ENCODE peak calls at places on chromosomes 5 and 9, in seven cellular contexts. Z is right lobe of liver, S is heart right ventricle, E is G401, R is type B pancreatic cell, K is Karpas-422, Q is left lobe of liver. A is an unnamed sample.

GRCh38 chr9:8706546-8706945 is 907.0 kb upstream of the DMAC1 start:
- DNase-seq in R (no peak), E (peak), Q (no peak), S (no peak), K (no peak), Z (no peak), A (no peak)

GRCh38 chr9:107819772-107820171 is 330.2 kb upstream of the KLF4 start:
- DNase-seq in R (no peak), Q (no peak), E (no peak), Z (no peak), K (no peak), S (no peak), A (no peak)

GRCh38 chr5:167504276-167504675 is 787.2 kb upstream of the WWC1 start:
- DNase-seq in K (no peak), S (no peak), Q (no peak), Z (no peak), E (no peak), R (no peak), A (no peak)

GRCh38 chr5:116814656-116815055 is 240.0 kb upstream of the SEMA6A start:
- DNase-seq in E (peak), Q (no peak), K (no peak), Z (no peak), R (no peak), S (no peak), A (no peak)

GRCh38 chr5:137730331-137730730 is 5.6 kb downstream of the KLHL3 start:
- DNase-seq in Q (no peak), S (no peak), R (no peak), E (no peak), Z (no peak), K (no peak), A (no peak)

GRCh38 chr5:111596705-111597104 is 84.4 kb upstream of the STARD4 start:
- DNase-seq in R (no peak), E (no peak), Q (no peak), K (no peak), Z (no peak), S (no peak), A (no peak)

GRCh38 chr5:106481375-106481774 is 1189.4 kb downstream of the EFNA5 start:
- DNase-seq in K (no peak), Q (no peak), Z (no peak), R (no peak), E (no peak), S (no peak), A (no peak)

GRCh38 chr5:83474170-83474796 is 2.7 kb downstream of the VCAN start:
- DNase-seq in Z (peak), R (peak), K (peak), Q (peak), E (peak), S (peak), A (peak)

GRCh38 chr5:126972062-126972895 is 58.1 kb downstream of the MARCHF3 start:
- DNase-seq in S (no peak), Q (no peak), Z (no peak), E (no peak), R (no peak), K (peak), A (no peak)

GRCh38 chr9:110197330-110198187 is 10.4 kb downstream of the C9orf152 start:
- DNase-seq in S (no peak), Z (peak), K (no peak), Q (no peak), R (no peak), E (no peak), A (no peak)

GRCh38 chr5:41843456-41844112 is 26.6 kb downstream of the OXCT1 start:
- DNase-seq in R (no peak), K (peak), S (peak), Q (no peak), Z (no peak), E (peak), A (peak)

GRCh38 chr5:139655727-139656271 is 7.7 kb downstream of the CXXC5 start:
- DNase-seq in E (no peak), S (peak), K (no peak), Q (peak), Z (peak), R (no peak), A (no peak)

GRCh38 chr5:73496984-73497457 is 1.2 kb upstream of the BTF3 start:
- DNase-seq in E (peak), K (peak), R (no peak), S (no peak), Z (no peak), Q (no peak), A (peak)

GRCh38 chr9:79686381-79687130 is 114.8 kb downstream of the TLE4 start:
- DNase-seq in K (no peak), Z (no peak), E (no peak), S (no peak), R (no peak), Q (no peak), A (no peak)

GRCh38 chr9:129608561-129609481 is 12.1 kb downstream of the C9orf50 start:
- DNase-seq in E (no peak), Q (no peak), S (no peak), Z (no peak), R (no peak), K (no peak), A (no peak)

GRCh38 chr9:94920439-94920951 is 194.0 kb downstream of the AOPEP start:
- DNase-seq in Z (no peak), R (no peak), S (no peak), E (no peak), K (no peak), Q (no peak), A (no peak)

GRCh38 chr9:37290881-37291485 is 131.5 kb upstream of the GRHPR start:
- DNase-seq in Q (no peak), E (no peak), Z (no peak), R (no peak), S (no peak), K (peak), A (no peak)

GRCh38 chr5:117945261-117945660 is 1043.1 kb downstream of the DTWD2 start:
- DNase-seq in S (no peak), E (no peak), Q (no peak), R (no peak), K (no peak), Z (no peak), A (no peak)

GRCh38 chr9:14031015-14031414 is 282.9 kb downstream of the NFIB start:
- DNase-seq in K (no peak), E (no peak), Z (no peak), Q (no peak), R (no peak), S (peak), A (no peak)

GRCh38 chr5:10124287-10124686 is 125.4 kb downstream of the ATPSCKMT start:
- DNase-seq in S (peak), Z (no peak), R (no peak), E (peak), K (no peak), Q (no peak), A (no peak)